ENCODE peak calls at places on chromosomes 2 and 18, in ten cellular contexts. D is effector CD4-positive, alpha-beta T cell; J is hippocampal formation; V is left kidney; N is RKO; F is NCI-H2081; I is SK-MEL-5; T is D721Med; H is WTC11; Y is fibroblast of villous mesenchyme. M is an unnamed sample.
A peak's percentile ranks its signal among the peaks of the same experiment; 100 is the strongest.

GRCh38 chr2:219688560-219689445 is 61.4 kb downstream of the SLC4A3 start:
- DNase-seq in H (no peak), F (no peak), D (no peak), J (no peak), N (peak; percentile 24), Y (peak; percentile 87), I (peak; percentile 64), V (no peak), T (no peak), M (peak; percentile 94)

GRCh38 chr2:226439337-226439736 is 360.3 kb downstream of the IRS1 start:
- DNase-seq in H (no peak), F (no peak), V (no peak), Y (peak; percentile 83), N (no peak), I (peak; percentile 69), D (no peak), J (no peak), T (no peak), M (no peak)

GRCh38 chr2:131121464-131121863 is 16.3 kb downstream of the PLEKHB2 start:
- DNase-seq in F (no peak), J (no peak), T (no peak), D (no peak), Y (no peak), I (no peak), N (no peak), V (no peak), H (no peak), M (no peak)

GRCh38 chr2:99388892-99389291 is 51.7 kb downstream of the EIF5B start:
- DNase-seq in N (no peak), J (no peak), V (no peak), T (no peak), D (no peak), Y (no peak), H (no peak), F (no peak), I (no peak), M (no peak)

GRCh38 chr2:231557571-231558217 is 27.4 kb upstream of the NMUR1 start:
- DNase-seq in D (peak; percentile 41), F (peak; percentile 20), V (peak; percentile 94), Y (peak; percentile 90), I (peak; percentile 84), N (peak; percentile 47), J (peak; percentile 77), H (peak; percentile 52), T (peak; percentile 82), M (peak; percentile 94)

GRCh38 chr2:22261165-22261564 is 1123.8 kb upstream of the KLHL29 start:
- DNase-seq in N (no peak), Y (no peak), H (no peak), J (no peak), T (no peak), D (no peak), I (no peak), V (no peak), F (no peak), M (no peak)

GRCh38 chr2:113080134-113080533 is 12.4 kb downstream of the IL1F10 start:
- DNase-seq in D (no peak), N (peak; percentile 25), V (peak; percentile 67), I (peak; percentile 50), H (peak; percentile 75), F (no peak), J (no peak), T (no peak), Y (peak; percentile 6), M (peak; percentile 75)

GRCh38 chr2:33437297-33437696 is 39.2 kb upstream of the RASGRP3 start:
- DNase-seq in I (no peak), F (no peak), N (no peak), V (no peak), H (no peak), Y (peak; percentile 94), T (no peak), D (no peak), J (no peak), M (peak; percentile 67)

GRCh38 chr2:175309799-175310198 is 128.3 kb upstream of the ATP5MC3 start:
- DNase-seq in I (peak; percentile 64), H (peak; percentile 59), D (no peak), N (peak; percentile 45), F (peak; percentile 75), V (peak; percentile 61), T (no peak), J (no peak), Y (peak; percentile 22), M (peak; percentile 62)

GRCh38 chr2:33051586-33052385 is 105.0 kb downstream of the LTBP1 start:
- DNase-seq in H (no peak), J (no peak), I (no peak), T (no peak), F (no peak), Y (peak; percentile 92), V (no peak), D (no peak), N (no peak), M (peak; percentile 85)

GRCh38 chr2:6955523-6956136 is 38.4 kb downstream of the RNF144A start:
- DNase-seq in Y (no peak), D (no peak), I (no peak), F (no peak), N (no peak), T (no peak), J (no peak), H (no peak), V (no peak), M (no peak)

GRCh38 chr2:227864161-227864756 is 7.2 kb upstream of the DAW1 start:
- DNase-seq in T (no peak), H (no peak), D (no peak), N (no peak), Y (peak; percentile 94), J (no peak), F (no peak), I (no peak), V (no peak), M (peak; percentile 30)

GRCh38 chr2:237427807-237428506 is 14.0 kb upstream of the COL6A3 start:
- DNase-seq in D (no peak), I (no peak), Y (no peak), N (no peak), T (no peak), J (no peak), V (no peak), F (no peak), H (no peak), M (no peak)

GRCh38 chr2:24317491-24317920 is 42.8 kb downstream of the ITSN2 start:
- DNase-seq in Y (peak; percentile 17), D (no peak), T (no peak), H (no peak), J (no peak), N (no peak), F (peak; percentile 76), V (no peak), I (no peak), M (peak; percentile 14)

GRCh38 chr2:75596784-75597183 is 36.0 kb upstream of the EVA1A start:
- DNase-seq in T (no peak), J (no peak), I (no peak), D (no peak), H (no peak), Y (peak; percentile 42), N (no peak), V (no peak), F (no peak), M (peak; percentile 43)

GRCh38 chr2:239963646-239964205 is 61.4 kb downstream of the NDUFA10 start:
- DNase-seq in Y (no peak), J (no peak), I (no peak), N (no peak), V (no peak), F (no peak), D (no peak), T (no peak), H (no peak), M (no peak)

GRCh38 chr2:109030870-109031480 is 42.0 kb upstream of the EDAR start:
- DNase-seq in N (no peak), J (no peak), V (no peak), T (no peak), H (no peak), F (no peak), Y (no peak), D (no peak), I (no peak), M (no peak)

GRCh38 chr2:209868595-209868994 is 97.0 kb downstream of the UNC80 start:
- DNase-seq in N (no peak), J (no peak), T (no peak), I (no peak), F (no peak), H (no peak), D (no peak), V (no peak), Y (no peak), M (no peak)

GRCh38 chr2:242046184-242046826 is 176.8 kb downstream of the RTP5 start:
- DNase-seq in I (no peak), T (no peak), Y (no peak), N (no peak), J (no peak), H (peak; percentile 48), F (no peak), V (no peak), D (no peak), M (no peak)

GRCh38 chr18:12990128-12990485 is 1.1 kb upstream of the CEP192 start:
- DNase-seq in Y (no peak), H (no peak), F (no peak), J (no peak), I (no peak), N (no peak), V (no peak), D (no peak), T (no peak), M (no peak)

GRCh38 chr18:41466436-41467160 is 488.4 kb upstream of the PIK3C3 start:
- DNase-seq in I (no peak), Y (no peak), J (no peak), V (no peak), H (no peak), T (no peak), N (no peak), D (no peak), F (no peak), M (no peak)

GRCh38 chr2:71882949-71883472 is 264.7 kb downstream of the CYP26B1 start:
- DNase-seq in J (peak; percentile 50), N (no peak), I (peak; percentile 91), D (no peak), T (no peak), V (peak; percentile 77), H (no peak), Y (peak; percentile 99), F (no peak), M (peak; percentile 92)

GRCh38 chr18:62981566-62981965 is 266.2 kb downstream of the PHLPP1 start:
- DNase-seq in N (no peak), V (no peak), F (no peak), H (no peak), T (no peak), Y (no peak), D (no peak), I (no peak), J (no peak), M (no peak)

GRCh38 chr2:30404354-30405265 is 42.4 kb upstream of the LCLAT1 start:
- DNase-seq in D (no peak), I (no peak), H (no peak), V (peak; percentile 69), F (peak; percentile 47), T (no peak), N (no peak), J (no peak), Y (no peak), M (peak; percentile 30)

GRCh38 chr2:67036446-67036845 is 360.7 kb upstream of the ETAA1 start:
- DNase-seq in Y (no peak), J (no peak), V (peak; percentile 41), D (no peak), H (no peak), F (peak; percentile 23), T (no peak), I (no peak), N (no peak), M (no peak)

GRCh38 chr2:135557533-135557932 is 26.2 kb downstream of the R3HDM1 start:
- DNase-seq in I (no peak), N (no peak), V (no peak), Y (no peak), H (no peak), T (no peak), D (no peak), F (no peak), J (no peak), M (no peak)

GRCh38 chr2:195501746-195502145 is 155.3 kb upstream of the SLC39A10 start:
- DNase-seq in F (no peak), I (no peak), N (no peak), D (no peak), T (no peak), V (no peak), J (no peak), H (no peak), Y (no peak), M (no peak)

GRCh38 chr2:222057249-222058073 is 241.3 kb downstream of the PAX3 start:
- DNase-seq in D (no peak), F (peak; percentile 44), H (no peak), I (peak; percentile 48), J (peak; percentile 24), V (peak; percentile 24), N (peak; percentile 15), T (no peak), Y (peak; percentile 9), M (peak; percentile 51)